ENCODE peak calls at places on chromosomes 7 and 10, in seven cellular contexts. One of them, this sample, is unnamed.

GRCh38 chr7:111175908-111176307 is 85.0 kb downstream of the LRRN3 start:
- DNase-seq in GM23248: no peak
- DNase-seq in GM23338: no peak
- DNase-seq in MM.1S: no peak
- DNase-seq in SK-N-SH: no peak
- DNase-seq in PC-3: no peak
- DNase-seq in hepatocyte: no peak
- DNase-seq in this sample: no peak

GRCh38 chr7:105806592-105807266 is 69.7 kb downstream of the ATXN7L1 start:
- DNase-seq in MM.1S: no peak
- DNase-seq in GM23338: peak; percentile 18
- DNase-seq in GM23248: peak; percentile 92
- DNase-seq in hepatocyte: peak; percentile 49
- DNase-seq in PC-3: peak; percentile 77
- DNase-seq in SK-N-SH: no peak
- DNase-seq in this sample: peak; percentile 2

GRCh38 chr10:97796651-97797050 is 24.9 kb upstream of the SFRP5 start:
- DNase-seq in GM23338: no peak
- DNase-seq in hepatocyte: no peak
- DNase-seq in PC-3: no peak
- DNase-seq in SK-N-SH: no peak
- DNase-seq in MM.1S: no peak
- DNase-seq in GM23248: no peak
- DNase-seq in this sample: no peak

GRCh38 chr10:48459270-48460147 is 145.4 kb downstream of the ARHGAP22 start:
- DNase-seq in PC-3: no peak
- DNase-seq in MM.1S: no peak
- DNase-seq in GM23248: no peak
- DNase-seq in GM23338: peak; percentile 58
- DNase-seq in SK-N-SH: no peak
- DNase-seq in hepatocyte: no peak
- DNase-seq in this sample: no peak

GRCh38 chr10:73552819-73553218 is 38.3 kb downstream of the USP54 start:
- DNase-seq in PC-3: no peak
- DNase-seq in GM23248: no peak
- DNase-seq in hepatocyte: no peak
- DNase-seq in SK-N-SH: no peak
- DNase-seq in GM23338: no peak
- DNase-seq in MM.1S: no peak
- DNase-seq in this sample: no peak

GRCh38 chr10:32955299-32955772 is 2.7 kb downstream of the ITGB1 start:
- DNase-seq in GM23248: no peak
- DNase-seq in MM.1S: no peak
- DNase-seq in PC-3: peak; percentile 57
- DNase-seq in GM23338: no peak
- DNase-seq in hepatocyte: no peak
- DNase-seq in SK-N-SH: no peak
- DNase-seq in this sample: no peak

GRCh38 chr7:116527521-116527920 is 2.7 kb downstream of the CAV1 start:
- DNase-seq in MM.1S: no peak
- DNase-seq in GM23338: no peak
- DNase-seq in SK-N-SH: no peak
- DNase-seq in hepatocyte: no peak
- DNase-seq in PC-3: peak; percentile 31
- DNase-seq in GM23248: peak; percentile 59
- DNase-seq in this sample: no peak

GRCh38 chr7:38858281-38858884 is 50.6 kb downstream of the VPS41 start:
- DNase-seq in SK-N-SH: no peak
- DNase-seq in hepatocyte: peak; percentile 60
- DNase-seq in GM23248: peak; percentile 82
- DNase-seq in GM23338: no peak
- DNase-seq in PC-3: peak; percentile 53
- DNase-seq in MM.1S: no peak
- DNase-seq in this sample: no peak

GRCh38 chr7:152435384-152436278 is at the start of gene KMT2C:
- DNase-seq in GM23338: peak; percentile 37
- DNase-seq in PC-3: peak; percentile 45
- DNase-seq in MM.1S: peak; percentile 75
- DNase-seq in SK-N-SH: peak; percentile 92
- DNase-seq in GM23248: peak; percentile 71
- DNase-seq in hepatocyte: peak; percentile 83
- DNase-seq in this sample: peak; percentile 58

GRCh38 chr7:42020067-42020466 is 216.9 kb downstream of the GLI3 start:
- DNase-seq in MM.1S: no peak
- DNase-seq in GM23248: no peak
- DNase-seq in GM23338: no peak
- DNase-seq in PC-3: no peak
- DNase-seq in SK-N-SH: no peak
- DNase-seq in hepatocyte: no peak
- DNase-seq in this sample: no peak

GRCh38 chr7:81162771-81163525 is 244.1 kb upstream of the SEMA3C start:
- DNase-seq in SK-N-SH: no peak
- DNase-seq in GM23338: no peak
- DNase-seq in MM.1S: no peak
- DNase-seq in GM23248: peak; percentile 38
- DNase-seq in hepatocyte: no peak
- DNase-seq in PC-3: peak; percentile 35
- DNase-seq in this sample: no peak

GRCh38 chr7:81158189-81158588 is 239.3 kb upstream of the SEMA3C start:
- DNase-seq in GM23338: no peak
- DNase-seq in MM.1S: no peak
- DNase-seq in SK-N-SH: no peak
- DNase-seq in GM23248: no peak
- DNase-seq in hepatocyte: no peak
- DNase-seq in PC-3: no peak
- DNase-seq in this sample: no peak

GRCh38 chr7:81159402-81159801 is 240.6 kb upstream of the SEMA3C start:
- DNase-seq in SK-N-SH: peak; percentile 24
- DNase-seq in PC-3: peak; percentile 84
- DNase-seq in hepatocyte: no peak
- DNase-seq in GM23248: peak; percentile 44
- DNase-seq in MM.1S: no peak
- DNase-seq in GM23338: no peak
- DNase-seq in this sample: no peak

GRCh38 chr7:81162234-81162633 is 243.4 kb upstream of the SEMA3C start:
- DNase-seq in hepatocyte: no peak
- DNase-seq in SK-N-SH: no peak
- DNase-seq in PC-3: no peak
- DNase-seq in GM23248: no peak
- DNase-seq in GM23338: no peak
- DNase-seq in MM.1S: no peak
- DNase-seq in this sample: no peak

DNA sequence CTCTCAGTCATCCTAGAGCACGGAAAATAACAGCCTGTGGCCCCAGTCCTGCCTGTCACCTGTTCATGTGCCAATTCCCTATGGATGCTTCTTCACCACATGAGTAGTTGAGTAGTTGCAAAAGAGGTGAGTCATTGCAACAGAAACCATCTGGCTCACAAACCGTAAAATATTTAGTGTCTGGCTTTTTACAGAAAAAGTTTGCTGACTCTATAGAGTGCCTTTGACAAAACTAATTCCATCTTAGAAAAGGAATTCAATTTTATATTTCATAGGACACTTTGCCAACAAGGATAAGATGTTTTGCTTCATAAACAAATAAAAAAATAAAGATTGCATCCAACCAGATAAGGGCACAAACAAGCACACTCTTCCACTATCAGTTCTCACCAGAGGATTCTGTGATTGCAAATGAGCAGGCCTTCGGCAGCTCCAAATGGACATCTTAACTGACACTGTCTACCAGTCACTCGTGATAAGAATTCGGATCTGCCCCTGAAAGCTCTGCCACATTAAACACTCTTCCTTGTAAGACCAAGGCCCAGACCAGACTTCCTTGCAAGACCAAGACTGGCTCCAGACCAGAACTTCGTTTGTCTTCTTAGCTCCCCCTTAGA is 242.7 kb upstream of the SEMA3C start:
- DNase-seq in GM23338: no peak
- DNase-seq in hepatocyte: peak; percentile 58
- DNase-seq in PC-3: peak; percentile 90
- DNase-seq in MM.1S: no peak
- DNase-seq in GM23248: peak; percentile 95
- DNase-seq in SK-N-SH: no peak
- DNase-seq in this sample: no peak
- H3K9me2 ChIP-seq in GM23338: no peaks in the 10 kb centered on the region
- H3K9me2 ChIP-seq in hepatocyte: no peaks in the 10 kb centered on the region
- H3K9me2 ChIP-seq in PC-3: no peaks in the 10 kb centered on the region
- H3K9me2 ChIP-seq in MM.1S: no peaks in the 10 kb centered on the region
- H3K9me2 ChIP-seq in GM23248: peaks cover 4% of the 10 kb centered on the region
- H3K9me2 ChIP-seq in SK-N-SH: no peaks in the 10 kb centered on the region
- H3K9me2 ChIP-seq in this sample: no peaks in the 10 kb centered on the region

GRCh38 chr10:104327745-104328635 is 10.3 kb downstream of the ITPRIP start:
- DNase-seq in GM23338: peak; percentile 44
- DNase-seq in PC-3: peak; percentile 80
- DNase-seq in GM23248: peak; percentile 93
- DNase-seq in hepatocyte: peak; percentile 44
- DNase-seq in MM.1S: no peak
- DNase-seq in SK-N-SH: no peak
- DNase-seq in this sample: no peak

GRCh38 chr10:104328916-104329710 is 9.2 kb downstream of the ITPRIP start:
- DNase-seq in hepatocyte: peak; percentile 75
- DNase-seq in PC-3: peak; percentile 90
- DNase-seq in GM23248: peak; percentile 98
- DNase-seq in GM23338: peak; percentile 58
- DNase-seq in SK-N-SH: no peak
- DNase-seq in MM.1S: no peak
- DNase-seq in this sample: peak; percentile 58

GRCh38 chr10:104328636-104328915 is 9.7 kb downstream of the ITPRIP start:
- DNase-seq in PC-3: no peak
- DNase-seq in hepatocyte: no peak
- DNase-seq in GM23248: no peak
- DNase-seq in GM23338: no peak
- DNase-seq in MM.1S: no peak
- DNase-seq in SK-N-SH: no peak
- DNase-seq in this sample: no peak

GRCh38 chr10:104325436-104326430 is 12.5 kb downstream of the ITPRIP start:
- DNase-seq in PC-3: no peak
- DNase-seq in GM23248: no peak
- DNase-seq in GM23338: no peak
- DNase-seq in MM.1S: no peak
- DNase-seq in hepatocyte: no peak
- DNase-seq in SK-N-SH: no peak
- DNase-seq in this sample: no peak

DNA sequence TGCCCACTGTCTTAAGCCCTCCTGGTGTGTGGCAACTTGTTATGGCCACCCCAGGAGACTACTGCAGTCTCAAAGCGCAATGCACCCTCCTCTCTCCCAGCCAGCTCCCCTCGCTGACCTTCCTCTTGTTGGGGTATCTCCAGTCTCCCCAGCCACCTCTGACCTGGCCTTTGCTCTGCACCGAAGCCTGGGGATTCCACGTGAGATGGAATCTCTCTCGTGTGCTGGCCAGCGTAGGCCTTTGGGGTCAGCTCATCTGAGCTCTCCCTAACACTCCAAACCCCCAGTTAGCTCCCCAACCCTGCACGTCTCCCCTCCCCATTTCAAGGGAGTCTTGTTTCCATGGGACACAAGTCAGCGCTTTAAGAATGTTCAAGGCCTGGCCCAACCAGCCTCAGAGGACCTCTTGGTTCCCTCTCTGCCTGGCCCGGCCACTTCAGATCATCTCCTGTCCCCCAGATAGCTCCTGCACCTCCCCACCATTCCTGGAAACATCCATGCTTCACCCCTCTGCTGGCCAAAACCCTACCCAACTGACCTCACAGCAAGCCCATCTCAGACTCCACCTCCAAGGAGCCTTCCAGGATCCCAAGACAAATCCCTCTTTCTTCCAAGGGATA is 11.2 kb downstream of the ITPRIP start:
- DNase-seq in hepatocyte: no peak
- DNase-seq in GM23248: no peak
- DNase-seq in GM23338: no peak
- DNase-seq in MM.1S: no peak
- DNase-seq in PC-3: no peak
- DNase-seq in SK-N-SH: no peak
- DNase-seq in this sample: no peak
- H3K27ac ChIP-seq in hepatocyte: peak overlapping the region; percentile 97
- H3K27ac ChIP-seq in GM23248: peak overlapping the region; percentile 100
- H3K27ac ChIP-seq in GM23338: no peak overlapping the region
- H3K27ac ChIP-seq in MM.1S: no peak overlapping the region
- H3K27ac ChIP-seq in PC-3: peak overlapping the region; percentile 99
- H3K27ac ChIP-seq in SK-N-SH: no peak overlapping the region
- H3K27ac ChIP-seq in this sample: no peak overlapping the region

GRCh38 chr7:100568176-100568935 is 5.3 kb downstream of the SAP25 start:
- DNase-seq in SK-N-SH: peak; percentile 38
- DNase-seq in GM23338: no peak
- DNase-seq in GM23248: no peak
- DNase-seq in hepatocyte: peak; percentile 62
- DNase-seq in PC-3: no peak
- DNase-seq in MM.1S: no peak
- DNase-seq in this sample: no peak
- TF ChIP-seq EZH2phosphoT487 in SK-N-SH: no peak
- TF ChIP-seq EZH2phosphoT487 in GM23338: no peak
- TF ChIP-seq EZH2phosphoT487 in GM23248: no peak
- TF ChIP-seq EZH2phosphoT487 in hepatocyte: no peak
- TF ChIP-seq EZH2phosphoT487 in PC-3: no peak
- TF ChIP-seq EZH2phosphoT487 in MM.1S: no peak
- TF ChIP-seq EZH2phosphoT487 in this sample: no peak

DNA sequence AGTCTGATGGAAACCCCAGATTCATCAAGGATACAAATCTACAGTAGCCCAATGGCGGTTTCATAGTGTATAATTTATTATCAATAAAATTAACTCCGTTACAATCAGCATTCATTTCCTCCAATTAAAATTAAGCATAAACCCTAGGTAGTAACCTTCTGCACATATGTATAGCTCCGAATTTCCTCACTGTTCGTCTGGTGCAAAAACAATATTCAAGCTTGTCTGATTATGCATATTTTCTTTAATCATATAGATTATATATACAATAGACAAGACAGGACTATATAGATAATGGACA is 2.8 kb downstream of the HOXA9 start:
- DNase-seq in GM23248: peak; percentile 50
- DNase-seq in GM23338: no peak
- DNase-seq in MM.1S: no peak
- DNase-seq in SK-N-SH: no peak
- DNase-seq in hepatocyte: no peak
- DNase-seq in PC-3: peak; percentile 14
- DNase-seq in this sample: no peak
- H3K9me2 ChIP-seq in GM23248: no peaks in the 10 kb centered on the region
- H3K9me2 ChIP-seq in GM23338: no peaks in the 10 kb centered on the region
- H3K9me2 ChIP-seq in MM.1S: no peaks in the 10 kb centered on the region
- H3K9me2 ChIP-seq in SK-N-SH: no peaks in the 10 kb centered on the region
- H3K9me2 ChIP-seq in hepatocyte: no peaks in the 10 kb centered on the region
- H3K9me2 ChIP-seq in PC-3: no peaks in the 10 kb centered on the region
- H3K9me2 ChIP-seq in this sample: no peaks in the 10 kb centered on the region

GRCh38 chr7:33792041-33792440 is 113.3 kb upstream of the BMPER start:
- DNase-seq in hepatocyte: no peak
- DNase-seq in SK-N-SH: no peak
- DNase-seq in GM23338: no peak
- DNase-seq in GM23248: no peak
- DNase-seq in MM.1S: no peak
- DNase-seq in PC-3: no peak
- DNase-seq in this sample: no peak
- H3K27ac ChIP-seq in hepatocyte: no peak overlapping the region
- H3K27ac ChIP-seq in SK-N-SH: peak overlapping the region; percentile 73
- H3K27ac ChIP-seq in GM23338: no peak overlapping the region
- H3K27ac ChIP-seq in GM23248: no peak overlapping the region
- H3K27ac ChIP-seq in MM.1S: no peak overlapping the region
- H3K27ac ChIP-seq in PC-3: no peak overlapping the region
- H3K27ac ChIP-seq in this sample: no peak overlapping the region